ENCODE peak calls at places on chromosomes 6 and 20, in four cellular contexts. G is K562, B is GM12878, Q is HepG2. T is an unnamed sample.
A peak's percentile ranks its signal among the peaks of the same experiment; 100 is the strongest.

GRCh38 chr20:32482251-32483220 is 102.6 kb downstream of the NOL4L start:
- DNase-seq in Q (no peak), G (no peak), B (no peak), T (peak; percentile 35)

GRCh38 chr6:20455175-20456075 is 53.7 kb downstream of the E2F3 start:
- DNase-seq in G (no peak), Q (no peak), B (no peak), T (no peak)

GRCh38 chr6:110664933-110665332 is 150.3 kb downstream of the CDK19 start:
- DNase-seq in G (no peak), Q (no peak), B (no peak), T (no peak)

GRCh38 chr6:10588562-10589428 is 67.6 kb downstream of the GCNT2 start:
- DNase-seq in Q (no peak), B (no peak), G (no peak), T (no peak)

GRCh38 chr6:37324131-37325033 is 29.4 kb upstream of the RNF8 start:
- DNase-seq in G (no peak), B (no peak), Q (no peak), T (no peak)

GRCh38 chr6:85368631-85369030 is 81.3 kb upstream of the NT5E start:
- DNase-seq in B (no peak), G (no peak), Q (no peak), T (no peak)

GRCh38 chr20:31707994-31708744 is 14.5 kb downstream of the BCL2L1 start:
- DNase-seq in Q (no peak), G (peak; percentile 66), B (no peak), T (no peak)

GRCh38 chr6:125095501-125096301 is 57.9 kb upstream of the TPD52L1 start:
- DNase-seq in Q (no peak), G (no peak), B (no peak), T (no peak)

GRCh38 chr20:22805219-22805618 is 220.8 kb upstream of the FOXA2 start:
- DNase-seq in G (no peak), B (no peak), Q (peak; percentile 17), T (no peak)

GRCh38 chr6:47162793-47163192 is 120.7 kb upstream of the ADGRF1 start:
- DNase-seq in G (no peak), B (peak; percentile 4), Q (no peak), T (no peak)

GRCh38 chr20:57718490-57719009 is 8.7 kb upstream of the PMEPA1 start:
- DNase-seq in G (peak; percentile 99), Q (peak; percentile 65), B (peak; percentile 64), T (peak; percentile 97)

GRCh38 chr20:56411759-56412472 is at the start of gene CASS4:
- DNase-seq in B (no peak), G (peak; percentile 81), Q (peak; percentile 68), T (no peak)

GRCh38 chr6:43823879-43824740 is 54.1 kb downstream of the VEGFA start:
- DNase-seq in B (no peak), Q (peak; percentile 81), G (no peak), T (no peak)

GRCh38 chr20:50153500-50154377 is at the start of gene PEDS1:
- DNase-seq in B (peak; percentile 45), Q (peak; percentile 83), G (peak; percentile 98), T (peak; percentile 96)
- TF ChIP-seq FOXM1 in B (no peak), Q (no peak), G (peak; percentile 83), T (peak; percentile 13)

DNA sequence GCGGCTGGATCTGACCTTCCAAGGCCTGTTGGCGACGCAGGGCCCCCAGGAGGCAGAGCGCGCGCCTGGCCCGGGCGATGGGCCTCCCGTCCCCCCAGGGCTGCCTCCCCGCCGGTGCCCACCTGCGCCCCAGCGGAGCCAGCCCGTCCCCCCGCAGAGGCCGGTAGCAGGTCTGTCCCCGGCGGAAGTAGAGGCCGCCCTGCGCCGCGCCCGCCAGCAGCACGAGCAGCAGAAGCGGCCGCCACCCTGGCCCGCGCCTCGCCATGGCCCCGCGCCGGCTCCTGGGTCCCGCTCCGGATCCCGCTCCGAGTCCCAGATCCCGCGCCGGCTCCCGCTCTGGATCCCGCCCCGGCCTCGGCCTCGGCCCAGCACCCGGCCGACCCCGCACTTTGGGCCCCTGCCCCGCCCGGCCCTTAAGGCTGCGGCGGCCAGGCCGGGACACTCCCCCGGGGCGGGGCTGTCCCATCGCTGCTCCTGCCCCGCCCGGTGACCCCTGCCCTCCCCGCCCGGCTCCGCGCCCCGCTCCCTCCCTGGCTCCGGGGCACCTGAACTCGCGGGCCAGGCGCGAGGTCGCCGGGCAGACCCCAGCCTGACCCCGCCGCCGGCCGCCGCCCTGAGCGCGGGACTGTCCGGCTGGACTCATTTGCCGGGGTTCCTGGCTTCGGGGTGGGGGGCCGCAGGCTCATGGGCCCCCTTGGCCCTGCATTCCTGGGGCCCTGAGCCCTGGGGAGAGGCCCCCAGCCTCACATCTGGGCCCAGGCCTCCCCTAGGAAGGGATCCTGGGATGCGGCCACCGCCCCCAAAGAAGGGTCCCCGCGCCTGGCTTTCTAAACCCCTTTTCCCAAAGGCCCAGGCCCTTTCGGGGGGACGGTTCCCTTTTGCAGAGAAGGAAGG is at the start of gene CTSZ:
- DNase-seq in Q (no peak), G (peak; percentile 96), B (no peak), T (no peak)
- TF ChIP-seq TARDBP in Q (no peak), G (no peak), B (no peak), T (no peak)

GRCh38 chr6:15505463-15505918 is 157.3 kb downstream of the DTNBP1 start:
- DNase-seq in G (no peak), Q (no peak), B (no peak), T (no peak)
- TF ChIP-seq FOXM1 in G (no peak), Q (no peak), B (no peak), T (no peak)

GRCh38 chr6:158571826-158572652 is 12.1 kb downstream of the TMEM181 start:
- DNase-seq in B (no peak), Q (peak; percentile 94), G (no peak), T (no peak)
- TF ChIP-seq TARDBP in B (no peak), Q (peak; percentile 99), G (no peak), T (no peak)

DNA sequence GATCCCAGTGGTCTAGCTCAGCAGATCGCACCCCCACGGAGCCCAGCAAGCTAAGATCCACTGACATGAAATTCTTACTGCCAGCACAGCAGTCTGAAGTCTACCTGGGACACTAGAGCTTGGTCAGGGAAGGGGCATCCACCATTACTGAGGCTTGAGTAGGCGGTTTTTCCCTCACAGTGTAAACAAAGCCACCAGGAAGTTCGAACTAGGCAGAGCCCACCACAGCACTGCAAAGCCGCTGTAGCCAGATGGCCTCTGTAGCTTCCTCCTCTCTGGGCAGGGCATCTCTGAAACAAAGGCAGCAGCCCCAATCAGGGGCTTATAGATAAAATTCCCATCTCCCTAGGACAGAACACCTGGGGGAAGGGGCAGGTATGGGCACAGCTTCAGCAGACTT is 18.8 kb downstream of the FRK start:
- DNase-seq in Q (no peak), G (no peak), B (no peak), T (no peak)
- TF ChIP-seq FOXM1 in Q (no peak), G (no peak), B (no peak), T (no peak)

DNA sequence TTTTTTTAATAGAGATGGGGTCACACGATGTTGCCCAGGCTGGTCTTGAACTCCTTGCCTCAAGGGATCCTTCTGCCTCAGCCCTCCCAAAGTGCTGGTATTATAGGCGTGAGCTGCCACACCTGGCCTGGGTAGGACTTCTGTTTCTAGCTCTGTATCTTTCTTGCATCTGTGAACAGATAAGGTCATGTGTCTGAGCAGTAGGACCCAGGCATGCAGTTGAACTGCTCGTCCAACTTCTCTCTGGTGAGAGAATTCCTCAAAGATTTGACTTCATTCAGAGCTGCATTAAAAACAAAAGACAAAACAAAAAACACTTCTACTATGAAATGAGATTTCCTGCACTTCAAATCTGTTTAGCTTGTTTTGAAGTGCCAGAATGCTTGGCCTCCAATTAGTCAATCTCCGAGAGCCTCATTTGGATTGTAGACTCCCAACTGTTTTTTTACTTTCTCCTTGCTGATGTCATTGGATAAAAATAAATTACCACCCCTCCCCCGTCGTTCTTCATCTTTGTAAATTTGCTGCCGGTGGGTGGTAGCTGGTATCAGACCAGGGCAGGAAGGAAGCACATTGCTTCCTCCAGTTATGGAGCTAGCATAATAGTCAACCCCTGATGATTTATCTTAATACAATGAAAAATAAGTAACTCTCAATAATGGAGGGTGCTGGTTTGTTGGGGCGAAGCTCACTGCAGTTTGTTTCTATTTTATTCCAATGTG is 17.6 kb downstream of the CD109 start:
- DNase-seq in B (no peak), Q (no peak), G (no peak), T (no peak)
- TF ChIP-seq TARDBP in B (no peak), Q (no peak), G (no peak), T (no peak)

DNA sequence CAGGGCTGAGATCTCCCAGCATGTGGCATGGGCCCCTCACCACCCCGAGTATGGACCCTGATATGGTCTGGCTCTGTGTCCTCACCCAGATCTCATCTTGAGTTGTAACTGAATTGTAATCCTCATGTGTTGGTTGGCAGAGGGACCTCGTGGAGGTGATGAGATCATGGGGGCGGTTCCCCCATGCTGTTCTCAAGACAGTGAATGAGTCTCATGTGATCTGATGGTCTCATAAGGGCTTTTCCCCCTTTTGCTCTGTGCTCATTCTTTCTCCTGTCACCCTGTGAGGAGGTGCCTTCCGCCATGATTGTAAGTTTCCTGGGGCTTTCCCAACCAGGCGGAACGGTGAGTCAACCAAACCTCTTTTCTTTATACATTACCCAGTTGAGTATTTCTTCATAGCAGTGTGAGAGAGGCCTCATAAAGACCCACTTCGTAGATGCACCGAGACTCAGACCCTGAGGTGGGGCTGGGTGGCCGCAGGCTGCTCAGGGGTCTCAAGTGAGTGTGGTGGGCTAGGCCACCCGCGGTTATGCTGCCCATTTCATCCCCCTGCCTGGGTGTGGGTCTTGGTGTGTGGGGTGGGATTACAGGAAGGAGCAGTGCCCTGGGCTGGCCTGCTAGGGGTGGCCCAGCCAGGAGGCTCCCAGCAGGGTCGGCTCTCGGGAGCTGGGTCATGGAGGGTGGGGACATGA is 26.2 kb upstream of the GATA5 start:
- DNase-seq in Q (no peak), B (peak; percentile 72), G (no peak), T (no peak)
- TF ChIP-seq FOXM1 in Q (no peak), B (no peak), G (no peak), T (no peak)

DNA sequence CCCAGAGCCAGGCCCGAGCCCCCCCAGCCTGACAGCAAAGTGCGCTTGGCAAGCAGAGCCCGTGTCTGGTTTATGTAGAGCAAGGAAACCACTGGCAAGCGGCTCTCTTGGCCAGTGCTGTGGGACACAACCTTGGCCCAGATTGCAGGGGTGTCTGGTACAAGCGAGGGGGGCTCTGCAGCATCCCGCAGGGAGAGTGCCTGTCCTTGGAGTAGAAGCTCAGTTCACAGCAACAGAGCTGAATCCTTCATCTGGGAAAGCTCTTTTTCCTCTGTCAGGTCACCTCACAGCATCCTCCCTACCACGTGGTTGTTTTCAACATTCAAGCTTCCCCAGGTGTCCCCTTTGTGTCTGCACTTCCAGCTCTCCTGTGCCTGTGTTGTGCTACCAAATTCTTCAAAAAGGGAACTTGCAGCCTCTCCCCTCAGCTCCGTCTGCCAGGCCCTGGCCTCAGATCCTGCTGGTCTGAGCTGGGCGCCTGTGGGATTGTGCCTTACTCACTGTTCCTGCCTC is 108.3 kb downstream of the FOXF2 start:
- DNase-seq in B (no peak), G (no peak), Q (no peak), T (no peak)
- TF ChIP-seq TARDBP in B (no peak), G (no peak), Q (no peak), T (no peak)